ENCODE peak calls at places on chromosomes 2 and 18, in eight cellular contexts. N is thoracic aorta; A is CD8-positive, alpha-beta T cell; T is esophagus squamous epithelium; P is brain microvascular endothelial cell; F is hepatocyte; Y is mesenchymal stem cell; Q is CD4-positive, alpha-beta memory T cell. B is an unnamed sample.

GRCh38 chr2:191713837-191714236 is 35.9 kb downstream of the NABP1 start:
- DNase-seq in N (no peak), A (no peak), T (no peak), P (no peak), F (no peak), Y (no peak), Q (no peak), B (no peak)

GRCh38 chr2:171553236-171553635 is 31.0 kb downstream of the CYBRD1 start:
- DNase-seq in N (no peak), A (no peak), T (no peak), P (no peak), F (no peak), Y (no peak), Q (no peak), B (no peak)

GRCh38 chr2:209556354-209556961 is 132.6 kb downstream of the MAP2 start:
- DNase-seq in N (no peak), A (no peak), T (no peak), P (peak), F (peak), Y (peak), Q (no peak), B (no peak)

GRCh38 chr2:103289101-103289725 is 527.4 kb downstream of the TMEM182 start:
- DNase-seq in N (no peak), A (no peak), T (no peak), P (no peak), F (no peak), Y (no peak), Q (no peak), B (no peak)

GRCh38 chr2:163752252-163752651 is 16.4 kb upstream of the FIGN start:
- DNase-seq in N (no peak), A (no peak), T (no peak), P (no peak), F (no peak), Y (no peak), Q (no peak), B (no peak)

GRCh38 chr2:46377287-46377605 is 80.0 kb downstream of the EPAS1 start:
- DNase-seq in N (no peak), A (no peak), T (no peak), P (no peak), F (no peak), Y (no peak), Q (no peak), B (no peak)

GRCh38 chr18:68803371-68803770 is 5.5 kb downstream of the CCDC102B start:
- DNase-seq in N (no peak), A (no peak), T (no peak), P (peak), F (peak), Y (peak), Q (no peak), B (peak)

GRCh38 chr2:240367721-240368120 is 67.7 kb upstream of the GPC1 start:
- DNase-seq in N (no peak), A (no peak), T (no peak), P (no peak), F (no peak), Y (no peak), Q (no peak), B (no peak)

GRCh38 chr2:86794866-86795265 is 4.2 kb upstream of the CD8A start:
- DNase-seq in N (no peak), A (peak), T (no peak), P (no peak), F (no peak), Y (no peak), Q (no peak), B (no peak)

GRCh38 chr2:68279691-68280090 is 27.4 kb upstream of the PPP3R1 start:
- DNase-seq in N (no peak), A (no peak), T (no peak), P (no peak), F (no peak), Y (no peak), Q (no peak), B (no peak)

GRCh38 chr2:12014088-12014960 is 267.9 kb downstream of the LPIN1 start:
- DNase-seq in N (no peak), A (no peak), T (no peak), P (no peak), F (no peak), Y (no peak), Q (no peak), B (no peak)

DNA sequence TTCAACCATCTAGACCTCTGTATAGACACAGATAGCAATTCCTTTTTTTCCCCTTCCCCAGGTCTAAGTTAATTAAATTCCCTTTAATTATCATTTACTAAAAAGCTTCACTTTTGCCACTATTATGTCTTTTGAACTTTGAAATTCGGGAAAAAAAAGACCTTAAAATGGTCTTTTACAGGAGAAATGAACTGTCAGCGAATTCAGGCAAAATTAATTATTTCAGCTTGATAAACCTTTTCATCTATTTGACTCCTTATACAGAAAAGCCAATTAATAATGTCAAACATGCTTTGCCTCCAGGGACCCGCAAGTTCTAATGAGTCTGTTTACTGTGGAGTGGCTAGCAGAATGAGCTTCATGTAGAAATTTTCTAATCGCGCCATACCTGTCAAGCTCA is 287.6 kb downstream of the INSIG2 start:
- DNase-seq in N (no peak), A (no peak), T (no peak), P (no peak), F (no peak), Y (no peak), Q (no peak), B (no peak)
- H3K27ac ChIP-seq in N (no peak), A (no peak), T (no peak), P (no peak), F (no peak), Y (no peak), Q (no peak), B (no peak)

GRCh38 chr2:10531874-10532273 is 83.7 kb upstream of the ODC1 start:
- DNase-seq in N (no peak), A (no peak), T (no peak), P (no peak), F (no peak), Y (no peak), Q (no peak), B (no peak)
- H3K27ac ChIP-seq in N (no peak), A (no peak), T (no peak), P (no peak), F (no peak), Y (no peak), Q (no peak), B (no peak)

GRCh38 chr2:121376851-121377250 is 91.8 kb upstream of the TFCP2L1 start:
- DNase-seq in N (no peak), A (no peak), T (no peak), P (peak), F (no peak), Y (no peak), Q (no peak), B (no peak)
- H3K27ac ChIP-seq in N (no peak), A (no peak), T (no peak), P (peak), F (peak), Y (no peak), Q (no peak), B (no peak)

GRCh38 chr2:45344502-45344901 is 266.6 kb downstream of the SRBD1 start:
- DNase-seq in N (no peak), A (no peak), T (no peak), P (no peak), F (no peak), Y (no peak), Q (no peak), B (no peak)
- H3K27ac ChIP-seq in N (no peak), A (no peak), T (no peak), P (no peak), F (no peak), Y (no peak), Q (no peak), B (no peak)

GRCh38 chr2:141490886-141491285 is 639.9 kb downstream of the LRP1B start:
- DNase-seq in N (no peak), A (no peak), T (no peak), P (no peak), F (no peak), Y (no peak), Q (no peak), B (no peak)
- H3K27ac ChIP-seq in N (no peak), A (no peak), T (no peak), P (no peak), F (no peak), Y (no peak), Q (no peak), B (no peak)

B was measured in breast epithelium.